ENCODE peak calls at places on chromosomes 12 and 14, in seven cellular contexts. S is omental fat pad, J is pancreas, I is bronchial epithelial cell, Y is heart left ventricle, O is HFFc6, E is progenitor cell of endocrine pancreas. U is an unnamed sample.

GRCh38 chr12:65894127-65894526 is 69.8 kb downstream of the HMGA2 start:
- DNase-seq in S (no peak), I (no peak), J (no peak), Y (no peak), O (peak; percentile 72), E (no peak), U (no peak)

GRCh38 chr12:82730832-82731497 is 44.3 kb downstream of the TMTC2 start:
- DNase-seq in I (no peak), O (no peak), Y (no peak), S (no peak), J (no peak), E (no peak), U (peak; percentile 50)

GRCh38 chr12:130199536-130200390 is 37.5 kb downstream of the FZD10 start:
- DNase-seq in Y (no peak), I (no peak), S (no peak), O (no peak), E (no peak), J (no peak), U (no peak)

GRCh38 chr14:64656986-64657385 is 47.2 kb upstream of the PLEKHG3 start:
- DNase-seq in Y (no peak), J (no peak), I (no peak), E (no peak), O (no peak), S (no peak), U (no peak)

GRCh38 chr12:42893802-42894201 is 304.3 kb upstream of the PRICKLE1 start:
- DNase-seq in E (no peak), O (no peak), J (no peak), S (no peak), Y (no peak), I (no peak), U (no peak)

GRCh38 chr14:64938972-64939816 is 3.4 kb downstream of the GPX2 start:
- DNase-seq in S (no peak), O (no peak), J (no peak), E (no peak), I (no peak), Y (no peak), U (no peak)

GRCh38 chr12:54383041-54383609 is 1.4 kb downstream of the ZNF385A start:
- DNase-seq in J (no peak), O (peak; percentile 98), S (no peak), Y (no peak), E (no peak), I (peak; percentile 99), U (peak; percentile 78)

GRCh38 chr12:79174656-79175055 is 310.1 kb downstream of the SYT1 start:
- DNase-seq in J (no peak), Y (no peak), O (peak; percentile 53), E (no peak), S (no peak), I (peak; percentile 58), U (peak; percentile 0)

GRCh38 chr14:93007225-93007997 is 84.5 kb downstream of the CHGA start:
- DNase-seq in O (peak; percentile 77), S (no peak), Y (peak; percentile 78), I (peak; percentile 81), E (no peak), J (peak; percentile 21), U (peak; percentile 34)

GRCh38 chr12:106655577-106655976 is 72.8 kb downstream of the RFX4 start:
- DNase-seq in I (peak; percentile 33), O (no peak), Y (no peak), J (no peak), E (no peak), S (no peak), U (no peak)

GRCh38 chr14:100822007-100822406 is 3.9 kb upstream of the MEG3 start:
- DNase-seq in J (no peak), I (no peak), S (no peak), O (no peak), E (no peak), Y (no peak), U (no peak)

GRCh38 chr12:1594045-1594294 is 411 bp downstream of the FBXL14 start:
- DNase-seq in S (no peak), I (no peak), O (peak; percentile 51), J (peak; percentile 80), Y (peak; percentile 76), E (peak; percentile 48), U (no peak)

GRCh38 chr12:124861492-124861891 is 2.2 kb downstream of the SCARB1 start:
- DNase-seq in O (no peak), I (peak; percentile 29), S (no peak), E (no peak), Y (peak; percentile 74), J (no peak), U (no peak)

GRCh38 chr12:116126610-116127009 is 150.9 kb downstream of the MED13L start:
- DNase-seq in J (no peak), I (no peak), S (no peak), E (no peak), O (no peak), Y (no peak), U (no peak)

GRCh38 chr14:61662437-61663311 is 32.6 kb upstream of the HIF1A start:
- DNase-seq in I (peak; percentile 89), Y (no peak), J (no peak), O (peak; percentile 62), S (no peak), E (no peak), U (no peak)

GRCh38 chr14:43901950-43902349 is 605.1 kb downstream of the FSCB start:
- DNase-seq in J (no peak), S (no peak), Y (no peak), E (no peak), O (no peak), I (no peak), U (no peak)

GRCh38 chr12:108832208-108832607 is 25.2 kb downstream of the SSH1 start:
- DNase-seq in I (no peak), O (no peak), J (no peak), E (no peak), S (no peak), Y (no peak), U (no peak)

GRCh38 chr12:28777603-28778365 is 371.3 kb upstream of the FAR2 start:
- DNase-seq in I (no peak), O (no peak), S (no peak), Y (no peak), E (no peak), J (no peak), U (no peak)

GRCh38 chr12:105667880-105668279 is 337.4 kb downstream of the C12orf75 start:
- DNase-seq in O (no peak), S (no peak), Y (no peak), E (no peak), J (no peak), I (no peak), U (no peak)

GRCh38 chr12:2877959-2878732 is 1.1 kb downstream of the RHNO1 start:
- DNase-seq in Y (no peak), J (no peak), E (no peak), I (peak; percentile 15), O (peak; percentile 15), S (no peak), U (no peak)

GRCh38 chr14:26761532-26761931 is 163.7 kb upstream of the NOVA1 start:
- DNase-seq in J (no peak), I (no peak), S (no peak), Y (no peak), E (no peak), O (no peak), U (no peak)
- TF ChIP-seq CTCF in J (no peak), I (no peak), S (no peak), Y (no peak), E (no peak), O (no peak), U (no peak)

DNA sequence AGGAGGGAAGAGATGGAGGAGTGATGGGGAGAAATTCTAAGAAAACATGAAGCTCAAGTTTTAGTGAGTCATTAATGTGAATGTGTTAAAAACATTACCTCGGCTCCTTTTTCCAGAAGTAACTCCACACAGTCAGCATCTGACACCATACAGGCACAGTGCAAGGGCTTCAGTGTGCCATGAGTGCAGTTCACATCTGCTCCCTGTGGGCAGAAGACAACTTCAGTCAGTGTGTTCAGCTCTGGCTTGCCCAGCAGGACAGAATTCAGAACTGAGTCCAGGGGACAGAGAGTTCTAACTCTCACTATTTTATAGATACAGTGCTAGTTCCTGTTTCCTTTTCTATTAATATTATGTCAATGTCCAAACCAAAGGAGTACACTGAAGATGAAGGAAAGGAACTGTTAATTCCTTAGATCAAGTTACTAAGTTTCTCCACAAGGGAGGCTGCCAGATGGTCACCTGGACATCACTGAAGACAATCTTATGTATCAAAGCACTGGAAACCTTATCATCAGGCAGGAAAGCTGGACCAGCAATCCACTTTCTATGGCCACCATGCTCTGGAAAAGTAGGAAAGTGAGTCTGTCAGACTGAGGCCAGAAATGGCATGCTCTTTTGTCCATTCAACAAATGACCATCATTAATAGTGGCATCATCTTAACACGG is 6.1 kb downstream of the ASB8 start:
- DNase-seq in O (no peak), Y (no peak), S (no peak), J (no peak), E (no peak), I (no peak), U (no peak)
- TF ChIP-seq CTCF in O (no peak), Y (no peak), S (no peak), J (no peak), E (no peak), I (no peak), U (no peak)

GRCh38 chr14:91654836-91655235 is 77.0 kb downstream of the CATSPERB start:
- DNase-seq in S (no peak), O (no peak), J (no peak), E (no peak), Y (no peak), I (peak; percentile 100), U (no peak)

GRCh38 chr14:91647817-91648216 is 84.1 kb downstream of the CATSPERB start:
- DNase-seq in J (no peak), E (no peak), Y (no peak), O (no peak), S (no peak), I (peak; percentile 54), U (no peak)

GRCh38 chr14:91649930-91650329 is 82.0 kb downstream of the CATSPERB start:
- DNase-seq in S (no peak), I (peak; percentile 60), Y (no peak), E (no peak), O (peak; percentile 12), J (no peak), U (peak; percentile 20)
- TF ChIP-seq CTCF in S (no peak), I (peak; percentile 41), Y (peak; percentile 57), E (peak; percentile 53), O (peak; percentile 77), J (no peak), U (peak; percentile 54)

GRCh38 chr14:20681348-20682126 is 2.8 kb upstream of the RNASE4 start:
- DNase-seq in O (peak; percentile 89), S (peak; percentile 65), I (peak; percentile 85), E (peak; percentile 83), J (peak; percentile 86), Y (peak; percentile 82), U (peak; percentile 73)

GRCh38 chr14:20680843-20681347 is 3.5 kb upstream of the RNASE4 start:
- DNase-seq in I (no peak), Y (peak; percentile 53), S (no peak), J (no peak), E (no peak), O (no peak), U (no peak)

GRCh38 chr14:20682435-20683124 is 1.8 kb upstream of the RNASE4 start:
- DNase-seq in O (peak; percentile 85), J (peak; percentile 84), I (peak; percentile 89), Y (peak; percentile 95), E (peak; percentile 53), S (peak; percentile 43), U (peak; percentile 85)

GRCh38 chr14:20683125-20683895 is 1.1 kb upstream of the RNASE4 start:
- DNase-seq in O (peak; percentile 92), J (peak; percentile 77), Y (peak; percentile 78), S (peak; percentile 42), E (peak; percentile 51), I (peak; percentile 87), U (peak; percentile 88)

DNA sequence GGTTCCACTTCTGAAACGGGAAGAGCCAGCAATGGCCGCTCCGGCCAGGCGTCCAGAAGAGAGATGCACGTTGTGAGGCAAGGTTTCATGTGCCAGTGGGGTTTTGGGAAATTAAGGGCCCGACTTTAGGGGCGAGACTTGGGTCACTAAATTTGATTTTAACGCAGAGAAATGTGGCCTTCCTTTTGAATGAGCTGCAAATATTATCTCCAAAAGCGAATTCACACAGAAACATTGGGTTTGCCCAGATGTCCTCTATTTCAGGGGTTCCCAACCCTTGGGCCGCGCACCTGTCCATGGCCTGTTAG is 2.3 kb upstream of the RNASE4 start:
- DNase-seq in I (no peak), E (no peak), J (no peak), S (no peak), Y (no peak), O (no peak), U (no peak)
- TF ChIP-seq CTCF in I (no peak), E (no peak), J (no peak), S (no peak), Y (peak; percentile 31), O (no peak), U (no peak)